ENCODE peak calls at places on chromosomes 11 and 22, in four cellular contexts. X is PC-9, U is heart left ventricle, I is upper lobe of right lung. E is an unnamed sample. For H3K36me3, the result is how much of the 10 kb centered on the place peaks cover.

GRCh38 chr11:17387811-17388210 is 648 bp downstream of the KCNJ11 start:
- DNase-seq in X (no peak), U (no peak), I (no peak), E (no peak)

GRCh38 chr11:71283960-71284359 is 31.6 kb upstream of the SHANK2 start:
- DNase-seq in X (peak), U (no peak), I (peak), E (no peak)

GRCh38 chr11:124307093-124307492 is 6.7 kb downstream of the OR8D1 start:
- DNase-seq in X (no peak), U (no peak), I (no peak), E (no peak)

GRCh38 chr11:129067454-129067853 is 124.7 kb downstream of the ARHGAP32 start:
- DNase-seq in X (no peak), U (no peak), I (no peak), E (no peak)

GRCh38 chr11:68009391-68010000 is 631 bp upstream of the ALDH3B1 start:
- DNase-seq in X (no peak), U (no peak), I (peak), E (no peak)

GRCh38 chr22:30040499-30041055 is 39.7 kb upstream of the HORMAD2 start:
- DNase-seq in X (no peak), U (no peak), I (no peak), E (no peak)

GRCh38 chr22:20654343-20655208 is 119.3 kb upstream of the SERPIND1 start:
- DNase-seq in X (no peak), U (no peak), I (peak), E (no peak)

GRCh38 chr11:27158763-27159679 is 118.4 kb downstream of the BBOX1 start:
- DNase-seq in X (peak), U (peak), I (no peak), E (peak)

GRCh38 chr22:42635531-42635930 is 4.9 kb downstream of the ATP5MGL start:
- DNase-seq in X (peak), U (peak), I (no peak), E (peak)

GRCh38 chr22:30873086-30873650 is 95.4 kb downstream of the MORC2 start:
- DNase-seq in X (no peak), U (no peak), I (peak), E (no peak)

GRCh38 chr11:123195182-123196059 is at the start of gene CLMP:
- DNase-seq in X (no peak), U (peak), I (peak), E (no peak)

GRCh38 chr11:111417766-111418435 is 38.8 kb upstream of the POU2AF1 start:
- DNase-seq in X (no peak), U (peak), I (no peak), E (peak)

GRCh38 chr11:38693306-38693705 is 2095.3 kb upstream of the RAG2 start:
- DNase-seq in X (no peak), U (no peak), I (no peak), E (no peak)
- TF ChIP-seq CTCF in X (no peak), U (no peak), I (no peak), E (no peak)

GRCh38 chr11:115506909-115507649 is 2.9 kb upstream of the CADM1 start:
- DNase-seq in X (no peak), U (no peak), I (no peak), E (no peak)

GRCh38 chr11:115504279-115505158 is at the start of gene CADM1:
- DNase-seq in X (no peak), U (peak), I (peak), E (peak)

GRCh38 chr11:115503083-115503885 is 931 bp downstream of the CADM1 start:
- DNase-seq in X (no peak), U (peak), I (peak), E (no peak)

GRCh38 chr11:115503886-115504278 is 333 bp downstream of the CADM1 start:
- DNase-seq in X (no peak), U (no peak), I (no peak), E (no peak)

GRCh38 chr11:115505165-115505564 is 950 bp upstream of the CADM1 start:
- DNase-seq in X (no peak), U (no peak), I (no peak), E (no peak)
- H3K4me3 ChIP-seq in X (no peak), U (peak), I (peak), E (peak)

GRCh38 chr22:48838376-48838775 is 989.3 kb downstream of the BRD1 start:
- DNase-seq in X (no peak), U (no peak), I (peak), E (no peak)
- H3K36me3 ChIP-seq in X (under half), U (under half), I (under half), E (under half)

DNA sequence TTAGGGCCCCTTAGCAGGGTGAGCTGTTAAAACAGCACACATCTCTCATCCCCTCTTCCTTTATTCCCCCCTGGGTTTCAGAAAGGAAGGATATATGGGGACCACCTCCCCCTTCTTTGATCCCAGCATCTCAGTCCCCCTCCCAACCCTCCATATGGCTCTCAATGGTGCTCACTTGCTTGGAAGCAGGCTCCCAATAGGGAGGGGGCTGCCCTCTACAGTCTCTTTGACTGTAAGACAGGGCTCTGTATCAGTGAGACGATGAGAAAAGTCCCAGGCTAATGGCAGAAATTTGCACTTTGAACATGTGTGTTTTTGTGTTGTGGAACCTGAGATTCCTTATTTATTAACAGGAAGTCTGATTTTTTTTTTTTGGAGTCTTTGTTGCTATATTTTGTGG is 4.2 kb upstream of the CNTF start:
- DNase-seq in X (no peak), U (no peak), I (no peak), E (no peak)
- TF ChIP-seq CTCF in X (no peak), U (peak), I (no peak), E (no peak)

E was measured in kidney epithelial cell.